ENCODE peak calls at places on chromosome 13, in seven cellular contexts. I, W, G, A, K, D and T are unnamed samples.
A peak's percentile ranks its signal among the peaks of the same experiment; 100 is the strongest.

GRCh38 chr13:49635599-49636433 is 7.5 kb downstream of the ARL11 start:
- DNase-seq in I (no peak), W (peak; percentile 43), G (peak; percentile 53), A (no peak), K (no peak), D (peak; percentile 27), T (peak; percentile 17)

GRCh38 chr13:57739791-57740190 is 108.2 kb downstream of the PCDH17 start:
- DNase-seq in I (no peak), W (no peak), G (no peak), A (no peak), K (no peak), D (no peak), T (no peak)

GRCh38 chr13:96771501-96772367 is 222.5 kb downstream of the OXGR1 start:
- DNase-seq in I (no peak), W (no peak), G (no peak), A (no peak), K (no peak), D (no peak), T (no peak)

GRCh38 chr13:99218969-99219368 is 18.3 kb downstream of the UBAC2 start:
- DNase-seq in I (no peak), W (no peak), G (no peak), A (no peak), K (no peak), D (no peak), T (no peak)

GRCh38 chr13:71625694-71626093 is 241.3 kb downstream of the DACH1 start:
- DNase-seq in I (no peak), W (peak; percentile 92), G (no peak), A (no peak), K (no peak), D (no peak), T (no peak)

GRCh38 chr13:79385694-79386093 is 20.4 kb downstream of the RBM26 start:
- DNase-seq in I (peak; percentile 9), W (no peak), G (no peak), A (no peak), K (no peak), D (no peak), T (no peak)

GRCh38 chr13:40109324-40109958 is 454.0 kb downstream of the COG6 start:
- DNase-seq in I (no peak), W (peak; percentile 73), G (no peak), A (no peak), K (no peak), D (no peak), T (no peak)

GRCh38 chr13:78152415-78152814 is 233.8 kb upstream of the EDNRB start:
- DNase-seq in I (no peak), W (no peak), G (no peak), A (no peak), K (no peak), D (no peak), T (no peak)

GRCh38 chr13:65787087-65787486 is 1443.0 kb downstream of the PCDH9 start:
- DNase-seq in I (no peak), W (peak; percentile 27), G (no peak), A (no peak), K (no peak), D (no peak), T (no peak)

GRCh38 chr13:95641291-95641811 is 3.2 kb downstream of the DZIP1 start:
- DNase-seq in I (no peak), W (peak; percentile 27), G (no peak), A (peak; percentile 19), K (no peak), D (peak; percentile 30), T (peak; percentile 36)

GRCh38 chr13:100234006-100234405 is 145.1 kb downstream of the PCCA start:
- DNase-seq in I (no peak), W (no peak), G (no peak), A (no peak), K (no peak), D (no peak), T (no peak)

GRCh38 chr13:52036037-52036436 is 11.5 kb downstream of the UTP14C start:
- DNase-seq in I (no peak), W (no peak), G (no peak), A (no peak), K (no peak), D (no peak), T (no peak)

GRCh38 chr13:52034616-52035226 is 10.2 kb downstream of the UTP14C start:
- DNase-seq in I (no peak), W (peak; percentile 20), G (no peak), A (no peak), K (no peak), D (no peak), T (no peak)

GRCh38 chr13:52029569-52029968 is 5.1 kb downstream of the UTP14C start:
- DNase-seq in I (no peak), W (no peak), G (no peak), A (no peak), K (no peak), D (no peak), T (no peak)

GRCh38 chr13:52027832-52028231 is 3.3 kb downstream of the UTP14C start:
- DNase-seq in I (no peak), W (no peak), G (no peak), A (no peak), K (no peak), D (no peak), T (no peak)

DNA sequence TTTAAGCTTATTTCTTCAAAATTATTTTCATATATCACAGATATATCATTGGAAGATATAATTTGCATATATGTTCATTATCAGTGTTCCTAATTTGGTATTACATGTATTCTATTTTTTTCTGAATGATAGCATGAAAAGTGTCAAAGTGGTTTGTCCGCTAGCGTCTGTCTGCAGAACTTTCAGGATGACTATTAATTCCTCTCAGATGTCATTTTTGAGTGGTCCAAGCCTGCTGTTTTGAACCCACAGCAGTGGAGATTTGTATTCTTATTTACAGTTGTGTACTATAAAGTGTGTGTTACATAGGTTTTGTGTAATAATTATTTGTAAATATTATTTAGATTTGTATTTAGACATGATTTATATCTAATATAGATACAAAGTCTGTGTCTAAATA is 8.5 kb downstream of the UTP14C start:
- DNase-seq in I (no peak), W (no peak), G (no peak), A (no peak), K (no peak), D (no peak), T (no peak)
- TF ChIP-seq POLR2A in I (no peak), W (no peak), G (no peak), A (no peak), K (no peak), D (no peak), T (no peak)

DNA sequence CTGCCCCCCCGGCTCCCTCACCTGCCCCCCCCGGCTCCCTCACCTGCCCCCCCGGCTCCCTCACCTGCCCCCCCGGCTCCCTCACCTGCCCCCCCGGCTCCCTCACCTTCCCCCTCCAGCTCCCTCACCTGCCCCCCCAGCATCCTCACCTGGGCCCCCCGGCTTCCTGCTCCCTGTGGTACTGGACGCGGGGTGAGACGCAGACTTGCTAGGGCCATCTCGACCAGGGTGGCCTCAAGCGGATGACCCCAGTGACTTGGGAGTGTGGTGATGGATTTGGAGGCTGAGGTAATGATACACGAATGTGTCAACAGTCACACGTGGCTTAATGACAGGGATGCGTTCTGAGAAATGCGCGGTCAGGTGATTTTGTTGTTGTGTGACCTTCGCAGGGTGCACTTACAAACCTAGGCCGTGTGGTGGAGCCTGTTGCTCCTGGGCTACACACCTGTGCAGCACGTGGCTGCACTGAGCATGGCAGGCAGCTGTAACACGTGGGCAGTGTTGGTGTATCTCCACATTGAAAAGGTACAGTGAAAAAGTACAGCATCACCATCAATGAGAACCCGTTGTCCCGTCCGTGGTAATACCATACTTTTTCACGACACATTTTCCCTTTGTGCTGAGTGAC is 197.8 kb downstream of the TEX29 start:
- DNase-seq in I (peak; percentile 10), W (no peak), G (no peak), A (no peak), K (no peak), D (no peak), T (no peak)
- TF ChIP-seq CTCF in I (peak; percentile 22), W (no peak), G (peak; percentile 12), A (no peak), K (no peak), D (no peak), T (no peak)

GRCh38 chr13:31846182-31846938 is 107.0 kb downstream of the RXFP2 start:
- DNase-seq in I (peak; percentile 86), W (peak; percentile 71), G (peak; percentile 90), A (peak; percentile 88), K (no peak), D (peak; percentile 92), T (peak; percentile 91)
- TF ChIP-seq POLR2A in I (no peak), W (no peak), G (no peak), A (peak; percentile 61), K (no peak), D (no peak), T (no peak)

GRCh38 chr13:45809810-45810394 is 41.7 kb downstream of the SIAH3 start:
- DNase-seq in I (no peak), W (no peak), G (no peak), A (no peak), K (no peak), D (no peak), T (no peak)

GRCh38 chr13:45811891-45812583 is 39.5 kb downstream of the SIAH3 start:
- DNase-seq in I (no peak), W (no peak), G (no peak), A (no peak), K (no peak), D (no peak), T (no peak)

GRCh38 chr13:45807520-45808099 is 43.9 kb downstream of the SIAH3 start:
- DNase-seq in I (peak; percentile 21), W (peak; percentile 17), G (peak; percentile 33), A (no peak), K (no peak), D (no peak), T (peak; percentile 61)

GRCh38 chr13:45817833-45818232 is 33.7 kb downstream of the SIAH3 start:
- DNase-seq in I (no peak), W (no peak), G (no peak), A (no peak), K (no peak), D (no peak), T (no peak)

DNA sequence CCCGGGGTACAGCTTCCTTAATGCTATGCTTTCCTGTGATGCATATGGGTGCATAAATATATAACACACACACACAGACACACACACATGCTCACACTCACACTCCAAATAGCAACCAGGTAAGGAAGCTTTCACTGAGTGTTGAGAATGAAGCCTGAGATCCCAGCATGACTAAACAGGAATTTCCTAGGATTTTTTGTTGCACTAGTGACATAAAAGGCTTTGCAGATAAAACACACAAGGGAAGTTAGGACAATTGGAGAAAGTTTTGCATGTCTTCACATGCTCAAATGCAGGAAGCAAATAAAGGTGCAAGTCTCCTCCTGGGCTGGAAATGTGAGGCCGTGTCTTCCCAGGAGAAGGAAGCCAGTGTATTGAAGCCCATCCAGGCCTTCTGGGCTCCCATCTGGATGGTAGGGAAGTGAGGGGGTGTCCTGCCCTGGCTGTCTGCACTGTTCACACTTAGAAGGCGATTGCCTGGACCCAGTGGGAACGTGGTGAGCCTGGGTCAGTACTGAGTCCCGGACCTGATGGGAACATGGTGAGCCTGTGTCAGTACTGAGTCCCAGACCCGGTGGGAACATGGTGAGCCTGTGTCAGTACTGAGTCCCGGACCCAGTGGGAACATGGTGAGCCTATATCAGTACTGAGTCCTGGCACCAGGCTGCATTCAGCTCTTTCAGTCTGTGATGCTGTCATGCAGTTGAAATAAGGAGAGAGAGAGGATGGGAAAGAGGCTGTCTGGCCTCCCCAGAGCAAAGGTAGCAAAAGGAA is 38.8 kb downstream of the SIAH3 start:
- DNase-seq in I (no peak), W (no peak), G (no peak), A (no peak), K (no peak), D (no peak), T (no peak)
- TF ChIP-seq CTCF in I (no peak), W (no peak), G (no peak), A (no peak), K (no peak), D (no peak), T (no peak)